ENCODE peak calls at places on chromosome 10, in nine cellular contexts. T is astrocyte; J is pancreas; P is CD8-positive, alpha-beta memory T cell; A is CD8-positive, alpha-beta T cell; K is heart right ventricle; L is HCT116; E is ovary; U is SJSA1. H is an unnamed sample. For H3K4me1, the result is how much of the 10 kb centered on the place peaks cover.

GRCh38 chr10:127945335-127945734 is 38.4 kb downstream of the PTPRE start:
- DNase-seq in T (no peak), J (no peak), P (no peak), A (no peak), K (no peak), L (peak), E (no peak), U (peak), H (no peak)

GRCh38 chr10:74371696-74372095 is 220.7 kb downstream of the ADK start:
- DNase-seq in T (peak), J (no peak), P (no peak), A (no peak), K (no peak), L (no peak), E (no peak), U (no peak), H (no peak)

GRCh38 chr10:132407846-132408278 is 10.9 kb downstream of the PWWP2B start:
- DNase-seq in T (no peak), J (peak), P (no peak), A (no peak), K (peak), L (no peak), E (peak), U (no peak), H (peak)

GRCh38 chr10:111789821-111790220 is 393.7 kb downstream of the GPAM start:
- DNase-seq in T (no peak), J (no peak), P (no peak), A (no peak), K (no peak), L (no peak), E (no peak), U (no peak), H (no peak)

GRCh38 chr10:3213758-3214545 is 41.4 kb upstream of the PITRM1 start:
- DNase-seq in T (no peak), J (no peak), P (no peak), A (no peak), K (no peak), L (no peak), E (no peak), U (no peak), H (no peak)

GRCh38 chr10:26235761-26236160 is 19.2 kb downstream of the GAD2 start:
- DNase-seq in T (no peak), J (no peak), P (no peak), A (no peak), K (no peak), L (no peak), E (no peak), U (no peak), H (no peak)

GRCh38 chr10:96358851-96359540 is at the start of gene OPALIN:
- DNase-seq in T (no peak), J (no peak), P (no peak), A (no peak), K (no peak), L (no peak), E (no peak), U (no peak), H (no peak)

GRCh38 chr10:20858292-20859124 is 38.6 kb downstream of the NEBL start:
- DNase-seq in T (peak), J (no peak), P (no peak), A (no peak), K (no peak), L (peak), E (no peak), U (no peak), H (no peak)

GRCh38 chr10:24849537-24850299 is 102.7 kb downstream of the PRTFDC1 start:
- DNase-seq in T (peak), J (peak), P (no peak), A (no peak), K (no peak), L (peak), E (no peak), U (no peak), H (no peak)

GRCh38 chr10:6669269-6669859 is 89.3 kb upstream of the PRKCQ start:
- DNase-seq in T (peak), J (no peak), P (no peak), A (no peak), K (no peak), L (peak), E (no peak), U (no peak), H (peak)

GRCh38 chr10:82981137-82981723 is 1106.2 kb downstream of the NRG3 start:
- DNase-seq in T (peak), J (no peak), P (no peak), A (no peak), K (no peak), L (no peak), E (no peak), U (peak), H (peak)

GRCh38 chr10:79475119-79475653 is 29.8 kb upstream of the ZCCHC24 start:
- DNase-seq in T (no peak), J (no peak), P (no peak), A (no peak), K (no peak), L (no peak), E (no peak), U (no peak), H (no peak)

GRCh38 chr10:94076325-94076841 is 82.7 kb downstream of the PLCE1 start:
- DNase-seq in T (peak), J (no peak), P (no peak), A (no peak), K (no peak), L (no peak), E (no peak), U (peak), H (peak)

GRCh38 chr10:70323697-70324340 is 40.0 kb upstream of the NPFFR1 start:
- DNase-seq in T (no peak), J (no peak), P (no peak), A (no peak), K (no peak), L (no peak), E (no peak), U (no peak), H (no peak)

GRCh38 chr10:47027108-47027811 is 116.0 kb downstream of the PTPN20 start:
- DNase-seq in T (no peak), J (peak), P (no peak), A (no peak), K (no peak), L (no peak), E (no peak), U (peak), H (no peak)

GRCh38 chr10:130062201-130062600 is 48.4 kb downstream of the C10orf143 start:
- DNase-seq in T (no peak), J (no peak), P (no peak), A (no peak), K (no peak), L (no peak), E (no peak), U (no peak), H (no peak)
- H3K4me1 ChIP-seq in T (under half), J (under half), P (under half), A (under half), K (under half), L (under half), E (under half), U (under half), H (under half)

GRCh38 chr10:31204090-31204489 is 114.9 kb upstream of the ZEB1 start:
- DNase-seq in T (peak), J (no peak), P (no peak), A (no peak), K (no peak), L (no peak), E (no peak), U (no peak), H (peak)

GRCh38 chr10:31213959-31214358 is 105.1 kb upstream of the ZEB1 start:
- DNase-seq in T (no peak), J (no peak), P (no peak), A (no peak), K (no peak), L (no peak), E (no peak), U (no peak), H (no peak)

GRCh38 chr10:31207636-31208035 is 111.4 kb upstream of the ZEB1 start:
- DNase-seq in T (peak), J (no peak), P (no peak), A (no peak), K (no peak), L (no peak), E (no peak), U (no peak), H (no peak)

GRCh38 chr10:31210190-31210589 is 108.8 kb upstream of the ZEB1 start:
- DNase-seq in T (no peak), J (no peak), P (no peak), A (no peak), K (no peak), L (no peak), E (no peak), U (no peak), H (no peak)

GRCh38 chr10:31209523-31209922 is 109.5 kb upstream of the ZEB1 start:
- DNase-seq in T (no peak), J (no peak), P (no peak), A (no peak), K (no peak), L (no peak), E (no peak), U (no peak), H (no peak)
- H3K4me3 ChIP-seq in T (no peak), J (no peak), P (no peak), A (no peak), K (no peak), L (no peak), E (no peak), U (no peak), H (no peak)

GRCh38 chr10:29658984-29659769 is 24.4 kb upstream of the SVIL start:
- DNase-seq in T (peak), J (no peak), P (peak), A (peak), K (no peak), L (peak), E (peak), U (peak), H (peak)
- H3K27ac ChIP-seq in T (peak), J (no peak), P (no peak), A (no peak), K (peak), L (peak), E (peak), U (peak), H (peak)

GRCh38 chr10:32338262-32338661 is 8.7 kb downstream of the EPC1 start:
- DNase-seq in T (peak), J (no peak), P (no peak), A (no peak), K (no peak), L (no peak), E (no peak), U (no peak), H (no peak)
- H3K4me1 ChIP-seq in T (under half), J (half or more), P (half or more), A (half or more), K (half or more), L (under half), E (under half), U (under half), H (under half)

DNA sequence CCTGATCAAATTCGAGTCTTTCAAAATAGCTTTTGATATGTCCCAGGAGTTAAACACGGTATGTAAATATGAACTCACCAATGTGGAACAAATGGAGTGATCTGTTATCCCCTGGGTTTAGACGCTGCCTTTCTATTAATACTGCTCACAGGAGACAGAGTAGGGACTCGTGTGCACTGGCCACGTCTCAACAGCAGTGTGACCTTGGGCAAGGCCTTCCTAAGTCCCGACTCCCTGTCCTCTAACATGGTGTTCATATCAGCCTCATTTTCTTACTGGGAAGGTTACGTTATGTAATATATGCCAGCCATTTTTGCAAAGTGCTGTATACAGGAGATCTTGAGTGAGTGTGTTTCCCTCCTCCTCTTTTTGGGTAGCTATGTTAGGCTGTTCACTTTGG is 1.8 kb downstream of the WDR37 start:
- DNase-seq in T (no peak), J (no peak), P (no peak), A (no peak), K (peak), L (no peak), E (no peak), U (no peak), H (no peak)
- H3K4me3 ChIP-seq in T (no peak), J (no peak), P (peak), A (peak), K (peak), L (peak), E (no peak), U (peak), H (no peak)